ENCODE peak calls at places on chromosome 20, in nine cellular contexts. N is GM10248; Y is HuH-7.5; R is AG09309; Q is NCI-H345; C is CD8-positive, alpha-beta T cell; S is posterior vena cava; V is activated CD8-positive, alpha-beta T cell treated with anti-CD3 and anti-CD28 coated beads for 36 hours; L is WERI-Rb-1. U is an unnamed sample.
A peak's percentile ranks its signal among the peaks of the same experiment; 100 is the strongest.

GRCh38 chr20:48983423-48984400 is 62.2 kb downstream of the ARFGEF2 start:
- DNase-seq in Q (no peak), V (no peak), S (no peak), L (no peak), Y (no peak), R (peak; percentile 43), N (no peak), C (no peak), U (no peak)

GRCh38 chr20:48209102-48209501 is 423.8 kb upstream of the SULF2 start:
- DNase-seq in Y (no peak), L (peak; percentile 88), C (no peak), N (no peak), S (no peak), R (no peak), Q (no peak), V (no peak), U (no peak)

GRCh38 chr20:51131806-51132205 is 108.9 kb upstream of the KCNG1 start:
- DNase-seq in N (no peak), L (no peak), V (no peak), R (no peak), Q (no peak), C (no peak), S (no peak), Y (no peak), U (peak; percentile 7)

GRCh38 chr20:25462166-25462565 is 54.7 kb downstream of the GINS1 start:
- DNase-seq in S (no peak), C (no peak), N (no peak), Y (no peak), L (no peak), Q (no peak), V (no peak), R (no peak), U (no peak)

GRCh38 chr20:15931897-15932296 is 641.4 kb downstream of the KIF16B start:
- DNase-seq in Q (no peak), L (no peak), Y (no peak), C (no peak), S (no peak), R (no peak), N (no peak), V (no peak), U (no peak)

GRCh38 chr20:59010995-59011873 is 4.2 kb upstream of the CTSZ start:
- DNase-seq in Q (no peak), L (no peak), S (peak; percentile 80), N (no peak), C (peak; percentile 38), Y (no peak), R (peak; percentile 68), V (peak; percentile 60), U (peak; percentile 45)

GRCh38 chr20:63155266-63156165 is 60.4 kb downstream of the YTHDF1 start:
- DNase-seq in N (no peak), R (no peak), L (no peak), Q (no peak), S (peak; percentile 68), V (no peak), Y (no peak), C (no peak), U (no peak)

GRCh38 chr20:52965819-52966218 is 6.3 kb upstream of the TSHZ2 start:
- DNase-seq in Q (no peak), Y (no peak), V (no peak), N (no peak), R (no peak), S (no peak), L (no peak), C (no peak), U (no peak)

GRCh38 chr20:22920898-22921297 is 114.2 kb upstream of the SSTR4 start:
- DNase-seq in C (no peak), N (no peak), Q (no peak), V (no peak), S (no peak), R (no peak), L (no peak), Y (no peak), U (no peak)

GRCh38 chr20:62889871-62890270 is 28.2 kb upstream of the TCFL5 start:
- DNase-seq in R (no peak), V (no peak), C (no peak), N (no peak), S (no peak), Q (no peak), Y (no peak), L (no peak), U (no peak)

GRCh38 chr20:11686900-11687543 is 230.7 kb upstream of the BTBD3 start:
- DNase-seq in C (no peak), Y (no peak), Q (no peak), N (no peak), V (no peak), L (no peak), R (no peak), S (no peak), U (no peak)

GRCh38 chr20:11902264-11902663 is 15.4 kb upstream of the BTBD3 start:
- DNase-seq in N (no peak), C (no peak), Y (no peak), Q (no peak), S (no peak), R (no peak), V (no peak), L (no peak), U (no peak)

GRCh38 chr20:64084209-64085152 is at the start of gene LKAAEAR1:
- DNase-seq in V (no peak), C (no peak), Q (peak; percentile 32), S (no peak), Y (no peak), N (no peak), L (no peak), R (no peak), U (no peak)

GRCh38 chr20:32482251-32483220 is 102.6 kb downstream of the NOL4L start:
- DNase-seq in V (peak; percentile 41), Y (no peak), N (no peak), S (peak; percentile 87), C (peak; percentile 64), Q (no peak), L (peak; percentile 61), R (no peak), U (peak; percentile 69)

GRCh38 chr20:62652894-62653305 is 10.6 kb downstream of the SLCO4A1 start:
- DNase-seq in R (no peak), Y (no peak), V (no peak), L (no peak), N (no peak), C (no peak), Q (no peak), S (no peak), U (no peak)